ENCODE peak calls at places on chromosome 1, in four cellular contexts. One of them, this sample, is unnamed.

GRCh38 chr1:100903777-100904176 is 7.9 kb downstream of the SLC30A7 start:
- DNase-seq in GM23338: no peak
- DNase-seq in substantia nigra: no peak
- DNase-seq in AG04450: no peak
- DNase-seq in this sample: no peak

GRCh38 chr1:235127774-235128452 is 724 bp downstream of the TOMM20 start:
- DNase-seq in GM23338: no peak
- DNase-seq in substantia nigra: no peak
- DNase-seq in AG04450: no peak
- DNase-seq in this sample: no peak

GRCh38 chr1:181151378-181152326 is 63.2 kb downstream of the IER5 start:
- DNase-seq in GM23338: no peak
- DNase-seq in substantia nigra: no peak
- DNase-seq in AG04450: no peak
- DNase-seq in this sample: no peak

GRCh38 chr1:212485895-212486590 is 53.3 kb downstream of the NENF start:
- DNase-seq in GM23338: peak; percentile 62
- DNase-seq in substantia nigra: no peak
- DNase-seq in AG04450: peak; percentile 64
- DNase-seq in this sample: no peak

GRCh38 chr1:179026813-179027664 is 1.3 kb downstream of the FAM20B start:
- DNase-seq in GM23338: no peak
- DNase-seq in substantia nigra: no peak
- DNase-seq in AG04450: no peak
- DNase-seq in this sample: no peak

GRCh38 chr1:83516369-83516768 is 482.6 kb downstream of the TTLL7 start:
- DNase-seq in GM23338: no peak
- DNase-seq in substantia nigra: no peak
- DNase-seq in AG04450: no peak
- DNase-seq in this sample: no peak

GRCh38 chr1:155729031-155729898 is 40.4 kb downstream of the DAP3 start:
- DNase-seq in GM23338: peak; percentile 93
- DNase-seq in substantia nigra: peak; percentile 35
- DNase-seq in AG04450: peak; percentile 33
- DNase-seq in this sample: no peak

GRCh38 chr1:27071049-27071416 is 58.4 kb upstream of the TENT5B start:
- DNase-seq in GM23338: peak; percentile 71
- DNase-seq in substantia nigra: no peak
- DNase-seq in AG04450: no peak
- DNase-seq in this sample: no peak

GRCh38 chr1:84298688-84299535 is 2.6 kb upstream of the SAMD13 start:
- DNase-seq in GM23338: peak; percentile 53
- DNase-seq in substantia nigra: peak; percentile 48
- DNase-seq in AG04450: no peak
- DNase-seq in this sample: peak; percentile 87

GRCh38 chr1:16491056-16491675 is 22.9 kb downstream of the RNU1-1 start:
- DNase-seq in GM23338: peak; percentile 60
- DNase-seq in substantia nigra: no peak
- DNase-seq in AG04450: no peak
- DNase-seq in this sample: no peak

GRCh38 chr1:85480566-85480965 is 15.6 kb upstream of the DDAH1 start:
- DNase-seq in GM23338: no peak
- DNase-seq in substantia nigra: no peak
- DNase-seq in AG04450: no peak
- DNase-seq in this sample: no peak

GRCh38 chr1:38194486-38194885 is 147.9 kb upstream of the POU3F1 start:
- DNase-seq in GM23338: no peak
- DNase-seq in substantia nigra: no peak
- DNase-seq in AG04450: no peak
- DNase-seq in this sample: peak; percentile 72

GRCh38 chr1:156491151-156491949 is 9.2 kb downstream of the MEF2D start:
- DNase-seq in GM23338: no peak
- DNase-seq in substantia nigra: no peak
- DNase-seq in AG04450: no peak
- DNase-seq in this sample: no peak

GRCh38 chr1:199269241-199269640 is 630.4 kb downstream of the PTPRC start:
- DNase-seq in GM23338: no peak
- DNase-seq in substantia nigra: no peak
- DNase-seq in AG04450: no peak
- DNase-seq in this sample: no peak

GRCh38 chr1:50841791-50842387 is 118.2 kb downstream of the FAF1 start:
- DNase-seq in GM23338: no peak
- DNase-seq in substantia nigra: no peak
- DNase-seq in AG04450: peak; percentile 3
- DNase-seq in this sample: no peak

GRCh38 chr1:228378453-228379164 is 28.0 kb downstream of the TRIM11 start:
- DNase-seq in GM23338: peak; percentile 95
- DNase-seq in substantia nigra: no peak
- DNase-seq in AG04450: peak; percentile 57
- DNase-seq in this sample: peak; percentile 94

GRCh38 chr1:6962390-6962955 is 177.2 kb downstream of the CAMTA1 start:
- DNase-seq in GM23338: peak; percentile 99
- DNase-seq in substantia nigra: no peak
- DNase-seq in AG04450: no peak
- DNase-seq in this sample: no peak

GRCh38 chr1:7590426-7590790 is 180.7 kb upstream of the VAMP3 start:
- DNase-seq in GM23338: no peak
- DNase-seq in substantia nigra: no peak
- DNase-seq in AG04450: no peak
- DNase-seq in this sample: no peak

GRCh38 chr1:119279441-119280415 is 88.9 kb upstream of the HAO2 start:
- DNase-seq in GM23338: no peak
- DNase-seq in substantia nigra: no peak
- DNase-seq in AG04450: no peak
- DNase-seq in this sample: no peak

GRCh38 chr1:78561856-78562255 is 58.4 kb upstream of the IFI44L start:
- DNase-seq in GM23338: no peak
- DNase-seq in substantia nigra: no peak
- DNase-seq in AG04450: no peak
- DNase-seq in this sample: no peak

GRCh38 chr1:182299728-182300581 is 91.6 kb downstream of the GLUL start:
- DNase-seq in GM23338: peak; percentile 3
- DNase-seq in substantia nigra: no peak
- DNase-seq in AG04450: no peak
- DNase-seq in this sample: no peak

GRCh38 chr1:210369425-210369824 is 40.7 kb downstream of the HHAT start:
- DNase-seq in GM23338: peak; percentile 37
- DNase-seq in substantia nigra: no peak
- DNase-seq in AG04450: no peak
- DNase-seq in this sample: no peak

GRCh38 chr1:221823566-221823965 is 81.7 kb upstream of the DUSP10 start:
- DNase-seq in GM23338: no peak
- DNase-seq in substantia nigra: no peak
- DNase-seq in AG04450: no peak
- DNase-seq in this sample: no peak

GRCh38 chr1:221824909-221825308 is 83.0 kb upstream of the DUSP10 start:
- DNase-seq in GM23338: no peak
- DNase-seq in substantia nigra: no peak
- DNase-seq in AG04450: no peak
- DNase-seq in this sample: no peak

GRCh38 chr1:221824025-221824424 is 82.1 kb upstream of the DUSP10 start:
- DNase-seq in GM23338: no peak
- DNase-seq in substantia nigra: no peak
- DNase-seq in AG04450: no peak
- DNase-seq in this sample: no peak

GRCh38 chr1:221829327-221830011 is 87.6 kb upstream of the DUSP10 start:
- DNase-seq in GM23338: no peak
- DNase-seq in substantia nigra: no peak
- DNase-seq in AG04450: peak; percentile 70
- DNase-seq in this sample: no peak

GRCh38 chr1:221827307-221827642 is 85.4 kb upstream of the DUSP10 start:
- DNase-seq in GM23338: no peak
- DNase-seq in substantia nigra: no peak
- DNase-seq in AG04450: no peak
- DNase-seq in this sample: no peak
- H3K27ac ChIP-seq in GM23338: no peak overlapping the region
- H3K27ac ChIP-seq in substantia nigra: no peak overlapping the region
- H3K27ac ChIP-seq in AG04450: no peak overlapping the region
- H3K27ac ChIP-seq in this sample: no peak overlapping the region

GRCh38 chr1:185735667-185736105 is 1.5 kb downstream of the HMCN1 start:
- DNase-seq in GM23338: peak; percentile 43
- DNase-seq in substantia nigra: no peak
- DNase-seq in AG04450: no peak
- DNase-seq in this sample: no peak
- H3K27ac ChIP-seq in GM23338: no peak overlapping the region
- H3K27ac ChIP-seq in substantia nigra: no peak overlapping the region
- H3K27ac ChIP-seq in AG04450: no peak overlapping the region
- H3K27ac ChIP-seq in this sample: peak overlapping the region; percentile 86

DNA sequence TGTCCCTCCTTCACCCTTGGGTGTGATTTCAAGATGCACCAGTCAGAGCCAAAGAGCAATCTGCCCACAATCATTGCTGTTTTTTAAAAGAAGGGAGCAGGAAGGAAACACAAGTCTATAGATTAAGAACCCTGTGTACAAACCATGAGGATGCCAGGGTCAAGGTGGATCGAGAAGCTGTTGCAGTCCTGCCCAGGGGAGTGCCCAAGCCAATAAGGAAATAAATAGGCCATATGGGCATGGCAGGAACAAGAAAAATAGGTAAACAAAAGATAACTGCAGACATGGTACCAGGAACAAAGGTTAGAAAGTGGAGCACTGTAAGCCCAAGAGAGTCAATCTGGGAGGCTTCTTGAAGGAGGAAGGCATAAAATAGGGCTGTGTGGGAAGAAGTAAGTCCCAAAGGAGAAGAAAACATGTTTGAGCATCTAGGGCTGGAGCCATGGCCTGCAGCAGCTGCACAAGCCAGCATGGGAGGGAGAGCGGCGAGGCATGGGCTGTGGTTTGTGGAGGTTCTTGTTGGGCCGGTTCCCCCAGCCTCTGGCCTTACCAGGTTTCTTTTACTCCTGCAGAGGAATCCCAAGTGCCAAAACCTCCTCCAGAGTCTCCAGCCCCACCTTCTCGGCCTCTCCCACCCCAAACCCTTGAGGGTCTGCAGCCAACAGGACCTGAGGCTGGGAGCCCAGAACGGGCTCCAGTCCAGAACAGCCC is 13.6 kb downstream of the INAVA start:
- DNase-seq in GM23338: no peak
- DNase-seq in substantia nigra: no peak
- DNase-seq in AG04450: no peak
- DNase-seq in this sample: no peak
- H3K27ac ChIP-seq in GM23338: no peak overlapping the region
- H3K27ac ChIP-seq in substantia nigra: no peak overlapping the region
- H3K27ac ChIP-seq in AG04450: no peak overlapping the region
- H3K27ac ChIP-seq in this sample: no peak overlapping the region

DNA sequence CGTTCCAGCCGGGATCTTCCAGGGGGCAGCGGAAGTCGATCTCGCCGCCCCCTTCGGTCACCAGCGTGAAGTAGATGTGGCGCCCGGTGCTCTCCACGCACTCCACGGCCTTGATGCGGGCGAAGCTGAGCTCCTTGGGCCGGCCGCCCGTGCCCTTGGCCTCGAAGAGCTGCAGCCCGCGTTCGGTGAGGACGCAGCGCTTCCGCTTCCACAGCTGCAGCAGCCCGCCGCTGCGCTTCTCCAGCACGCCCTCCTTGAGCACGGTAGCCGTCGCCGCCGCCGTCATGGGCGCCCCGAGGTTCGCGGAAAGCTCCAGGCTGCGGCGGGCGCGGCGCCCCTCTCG is 516 bp downstream of the PHLDA3 start:
- DNase-seq in GM23338: peak; percentile 61
- DNase-seq in substantia nigra: no peak
- DNase-seq in AG04450: no peak
- DNase-seq in this sample: peak; percentile 90
- H3K27ac ChIP-seq in GM23338: no peak overlapping the region
- H3K27ac ChIP-seq in substantia nigra: peak overlapping the region; percentile 97
- H3K27ac ChIP-seq in AG04450: peak overlapping the region; percentile 75
- H3K27ac ChIP-seq in this sample: peak overlapping the region; percentile 91

GRCh38 chr1:10737268-10737624 is 59.2 kb downstream of the CASZ1 start:
- DNase-seq in GM23338: no peak
- DNase-seq in substantia nigra: no peak
- DNase-seq in AG04450: no peak
- DNase-seq in this sample: peak; percentile 89
- H3K27ac ChIP-seq in GM23338: no peak overlapping the region
- H3K27ac ChIP-seq in substantia nigra: no peak overlapping the region
- H3K27ac ChIP-seq in AG04450: no peak overlapping the region
- H3K27ac ChIP-seq in this sample: peak overlapping the region; percentile 77

DNA sequence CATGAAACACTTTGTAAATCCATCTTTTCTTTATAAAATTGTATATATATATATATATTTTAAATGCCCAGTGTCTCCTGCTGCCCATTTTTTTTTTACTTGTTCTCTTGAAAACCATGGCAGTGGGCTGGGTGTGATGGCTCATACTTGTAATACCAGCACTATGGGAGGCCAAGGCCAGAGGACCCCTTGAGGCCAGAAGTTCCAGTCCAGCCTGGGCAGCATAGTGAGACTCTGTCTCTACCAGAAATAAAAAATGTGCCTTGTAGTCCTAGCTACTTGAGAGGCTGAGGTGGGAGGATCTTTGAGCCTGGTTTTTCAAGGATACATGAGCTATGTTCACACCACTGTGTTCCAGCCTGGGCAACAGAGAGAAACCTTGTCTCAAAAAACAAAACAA is 62.2 kb downstream of the HS2ST1 start:
- DNase-seq in GM23338: no peak
- DNase-seq in substantia nigra: no peak
- DNase-seq in AG04450: no peak
- DNase-seq in this sample: no peak
- H3K27ac ChIP-seq in GM23338: no peak overlapping the region
- H3K27ac ChIP-seq in substantia nigra: no peak overlapping the region
- H3K27ac ChIP-seq in AG04450: no peak overlapping the region
- H3K27ac ChIP-seq in this sample: no peak overlapping the region